ENCODE peak calls at places on chromosomes 1 and 21, in four cellular contexts. One of them, this sample, is unnamed.

GRCh38 chr1:115648717-115649691 is 7.2 kb downstream of the VANGL1 start:
- DNase-seq in stimulated activated effector memory CD8-positive, alpha-beta T cell treated with anti-CD3 and anti-CD28 coated beads, Interleukin-12 subunit alpha, Interleukin-12 subunit beta, amount 100 ng/mL, for 72 hours: peak; percentile 56
- DNase-seq in astrocyte of the spinal cord: peak; percentile 26
- DNase-seq in mucosa of descending colon: no peak
- DNase-seq in this sample: no peak

GRCh38 chr1:87523466-87523865 is 194.8 kb downstream of the LMO4 start:
- DNase-seq in stimulated activated effector memory CD8-positive, alpha-beta T cell treated with anti-CD3 and anti-CD28 coated beads, Interleukin-12 subunit alpha, Interleukin-12 subunit beta, amount 100 ng/mL, for 72 hours: no peak
- DNase-seq in mucosa of descending colon: no peak
- DNase-seq in astrocyte of the spinal cord: no peak
- DNase-seq in this sample: peak; percentile 46

GRCh38 chr1:107844009-107844408 is 121.0 kb downstream of the VAV3 start:
- DNase-seq in astrocyte of the spinal cord: no peak
- DNase-seq in stimulated activated effector memory CD8-positive, alpha-beta T cell treated with anti-CD3 and anti-CD28 coated beads, Interleukin-12 subunit alpha, Interleukin-12 subunit beta, amount 100 ng/mL, for 72 hours: peak; percentile 60
- DNase-seq in mucosa of descending colon: no peak
- DNase-seq in this sample: peak; percentile 35

GRCh38 chr21:36465481-36465880 is 14.4 kb downstream of the CLDN14 start:
- DNase-seq in mucosa of descending colon: no peak
- DNase-seq in stimulated activated effector memory CD8-positive, alpha-beta T cell treated with anti-CD3 and anti-CD28 coated beads, Interleukin-12 subunit alpha, Interleukin-12 subunit beta, amount 100 ng/mL, for 72 hours: no peak
- DNase-seq in astrocyte of the spinal cord: no peak
- DNase-seq in this sample: no peak

GRCh38 chr1:62725255-62725654 is 37.1 kb upstream of the DOCK7 start:
- DNase-seq in astrocyte of the spinal cord: peak; percentile 55
- DNase-seq in mucosa of descending colon: no peak
- DNase-seq in stimulated activated effector memory CD8-positive, alpha-beta T cell treated with anti-CD3 and anti-CD28 coated beads, Interleukin-12 subunit alpha, Interleukin-12 subunit beta, amount 100 ng/mL, for 72 hours: no peak
- DNase-seq in this sample: no peak

GRCh38 chr1:76294470-76295194 is 220.1 kb downstream of the ST6GALNAC3 start:
- DNase-seq in stimulated activated effector memory CD8-positive, alpha-beta T cell treated with anti-CD3 and anti-CD28 coated beads, Interleukin-12 subunit alpha, Interleukin-12 subunit beta, amount 100 ng/mL, for 72 hours: no peak
- DNase-seq in astrocyte of the spinal cord: no peak
- DNase-seq in mucosa of descending colon: no peak
- DNase-seq in this sample: no peak

GRCh38 chr1:78676347-78676982 is 26.8 kb downstream of the IFI44 start:
- DNase-seq in astrocyte of the spinal cord: peak; percentile 80
- DNase-seq in stimulated activated effector memory CD8-positive, alpha-beta T cell treated with anti-CD3 and anti-CD28 coated beads, Interleukin-12 subunit alpha, Interleukin-12 subunit beta, amount 100 ng/mL, for 72 hours: no peak
- DNase-seq in mucosa of descending colon: no peak
- DNase-seq in this sample: peak; percentile 25

GRCh38 chr1:118988186-118989005 is at the start of gene TBX15:
- DNase-seq in stimulated activated effector memory CD8-positive, alpha-beta T cell treated with anti-CD3 and anti-CD28 coated beads, Interleukin-12 subunit alpha, Interleukin-12 subunit beta, amount 100 ng/mL, for 72 hours: no peak
- DNase-seq in astrocyte of the spinal cord: peak; percentile 64
- DNase-seq in mucosa of descending colon: no peak
- DNase-seq in this sample: peak; percentile 65

GRCh38 chr1:17475729-17476128 is 36.3 kb upstream of the RCC2 start:
- DNase-seq in astrocyte of the spinal cord: no peak
- DNase-seq in mucosa of descending colon: no peak
- DNase-seq in stimulated activated effector memory CD8-positive, alpha-beta T cell treated with anti-CD3 and anti-CD28 coated beads, Interleukin-12 subunit alpha, Interleukin-12 subunit beta, amount 100 ng/mL, for 72 hours: no peak
- DNase-seq in this sample: no peak

GRCh38 chr1:31605908-31606427 is 11.5 kb upstream of the HCRTR1 start:
- DNase-seq in stimulated activated effector memory CD8-positive, alpha-beta T cell treated with anti-CD3 and anti-CD28 coated beads, Interleukin-12 subunit alpha, Interleukin-12 subunit beta, amount 100 ng/mL, for 72 hours: peak; percentile 76
- DNase-seq in mucosa of descending colon: no peak
- DNase-seq in astrocyte of the spinal cord: peak; percentile 45
- DNase-seq in this sample: no peak

GRCh38 chr1:51157411-51157810 is 55.4 kb downstream of the C1orf185 start:
- DNase-seq in astrocyte of the spinal cord: no peak
- DNase-seq in mucosa of descending colon: no peak
- DNase-seq in stimulated activated effector memory CD8-positive, alpha-beta T cell treated with anti-CD3 and anti-CD28 coated beads, Interleukin-12 subunit alpha, Interleukin-12 subunit beta, amount 100 ng/mL, for 72 hours: no peak
- DNase-seq in this sample: no peak

GRCh38 chr1:87221008-87221407 is 107.7 kb upstream of the LMO4 start:
- DNase-seq in stimulated activated effector memory CD8-positive, alpha-beta T cell treated with anti-CD3 and anti-CD28 coated beads, Interleukin-12 subunit alpha, Interleukin-12 subunit beta, amount 100 ng/mL, for 72 hours: no peak
- DNase-seq in astrocyte of the spinal cord: no peak
- DNase-seq in mucosa of descending colon: no peak
- DNase-seq in this sample: no peak

GRCh38 chr1:171897304-171897703 is 56.0 kb downstream of the DNM3 start:
- DNase-seq in mucosa of descending colon: no peak
- DNase-seq in stimulated activated effector memory CD8-positive, alpha-beta T cell treated with anti-CD3 and anti-CD28 coated beads, Interleukin-12 subunit alpha, Interleukin-12 subunit beta, amount 100 ng/mL, for 72 hours: no peak
- DNase-seq in astrocyte of the spinal cord: no peak
- DNase-seq in this sample: no peak

GRCh38 chr1:34884961-34885360 is 25.4 kb upstream of the SMIM12 start:
- DNase-seq in astrocyte of the spinal cord: no peak
- DNase-seq in mucosa of descending colon: no peak
- DNase-seq in stimulated activated effector memory CD8-positive, alpha-beta T cell treated with anti-CD3 and anti-CD28 coated beads, Interleukin-12 subunit alpha, Interleukin-12 subunit beta, amount 100 ng/mL, for 72 hours: no peak
- DNase-seq in this sample: no peak

GRCh38 chr1:207612762-207613161 is 32.2 kb upstream of the CR1L start:
- DNase-seq in stimulated activated effector memory CD8-positive, alpha-beta T cell treated with anti-CD3 and anti-CD28 coated beads, Interleukin-12 subunit alpha, Interleukin-12 subunit beta, amount 100 ng/mL, for 72 hours: no peak
- DNase-seq in mucosa of descending colon: no peak
- DNase-seq in astrocyte of the spinal cord: no peak
- DNase-seq in this sample: no peak

GRCh38 chr1:203796223-203796747 is 862 bp downstream of the ZBED6 start:
- DNase-seq in mucosa of descending colon: no peak
- DNase-seq in stimulated activated effector memory CD8-positive, alpha-beta T cell treated with anti-CD3 and anti-CD28 coated beads, Interleukin-12 subunit alpha, Interleukin-12 subunit beta, amount 100 ng/mL, for 72 hours: peak; percentile 73
- DNase-seq in astrocyte of the spinal cord: peak; percentile 43
- DNase-seq in this sample: peak; percentile 60

GRCh38 chr1:60596791-60597748 is 485.3 kb upstream of the NFIA start:
- DNase-seq in stimulated activated effector memory CD8-positive, alpha-beta T cell treated with anti-CD3 and anti-CD28 coated beads, Interleukin-12 subunit alpha, Interleukin-12 subunit beta, amount 100 ng/mL, for 72 hours: no peak
- DNase-seq in mucosa of descending colon: no peak
- DNase-seq in astrocyte of the spinal cord: peak; percentile 54
- DNase-seq in this sample: no peak

GRCh38 chr1:113041569-113042335 is 31.2 kb upstream of the LRIG2 start:
- DNase-seq in stimulated activated effector memory CD8-positive, alpha-beta T cell treated with anti-CD3 and anti-CD28 coated beads, Interleukin-12 subunit alpha, Interleukin-12 subunit beta, amount 100 ng/mL, for 72 hours: no peak
- DNase-seq in mucosa of descending colon: no peak
- DNase-seq in astrocyte of the spinal cord: no peak
- DNase-seq in this sample: no peak

GRCh38 chr1:235741294-235741693 is 91.7 kb upstream of the GNG4 start:
- DNase-seq in astrocyte of the spinal cord: peak; percentile 67
- DNase-seq in stimulated activated effector memory CD8-positive, alpha-beta T cell treated with anti-CD3 and anti-CD28 coated beads, Interleukin-12 subunit alpha, Interleukin-12 subunit beta, amount 100 ng/mL, for 72 hours: no peak
- DNase-seq in mucosa of descending colon: no peak
- DNase-seq in this sample: no peak

GRCh38 chr1:150159550-150159949 is 9.8 kb downstream of the PLEKHO1 start:
- DNase-seq in astrocyte of the spinal cord: no peak
- DNase-seq in stimulated activated effector memory CD8-positive, alpha-beta T cell treated with anti-CD3 and anti-CD28 coated beads, Interleukin-12 subunit alpha, Interleukin-12 subunit beta, amount 100 ng/mL, for 72 hours: no peak
- DNase-seq in mucosa of descending colon: no peak
- DNase-seq in this sample: no peak

GRCh38 chr21:30425826-30426225 is at the start of gene KRTAP13-3:
- DNase-seq in stimulated activated effector memory CD8-positive, alpha-beta T cell treated with anti-CD3 and anti-CD28 coated beads, Interleukin-12 subunit alpha, Interleukin-12 subunit beta, amount 100 ng/mL, for 72 hours: no peak
- DNase-seq in astrocyte of the spinal cord: no peak
- DNase-seq in mucosa of descending colon: no peak
- DNase-seq in this sample: no peak

GRCh38 chr21:27515676-27516075 is 548.8 kb upstream of the ADAMTS5 start:
- DNase-seq in mucosa of descending colon: no peak
- DNase-seq in astrocyte of the spinal cord: no peak
- DNase-seq in stimulated activated effector memory CD8-positive, alpha-beta T cell treated with anti-CD3 and anti-CD28 coated beads, Interleukin-12 subunit alpha, Interleukin-12 subunit beta, amount 100 ng/mL, for 72 hours: no peak
- DNase-seq in this sample: no peak

GRCh38 chr1:180898441-180899219 is 14.1 kb upstream of the KIAA1614 start:
- DNase-seq in mucosa of descending colon: no peak
- DNase-seq in stimulated activated effector memory CD8-positive, alpha-beta T cell treated with anti-CD3 and anti-CD28 coated beads, Interleukin-12 subunit alpha, Interleukin-12 subunit beta, amount 100 ng/mL, for 72 hours: no peak
- DNase-seq in astrocyte of the spinal cord: no peak
- DNase-seq in this sample: peak; percentile 59

GRCh38 chr1:181124206-181124825 is 35.8 kb downstream of the IER5 start:
- DNase-seq in stimulated activated effector memory CD8-positive, alpha-beta T cell treated with anti-CD3 and anti-CD28 coated beads, Interleukin-12 subunit alpha, Interleukin-12 subunit beta, amount 100 ng/mL, for 72 hours: no peak
- DNase-seq in mucosa of descending colon: no peak
- DNase-seq in astrocyte of the spinal cord: no peak
- DNase-seq in this sample: no peak

GRCh38 chr1:24322636-24323177 is 3.5 kb downstream of the GRHL3 start:
- DNase-seq in mucosa of descending colon: no peak
- DNase-seq in astrocyte of the spinal cord: no peak
- DNase-seq in stimulated activated effector memory CD8-positive, alpha-beta T cell treated with anti-CD3 and anti-CD28 coated beads, Interleukin-12 subunit alpha, Interleukin-12 subunit beta, amount 100 ng/mL, for 72 hours: no peak
- DNase-seq in this sample: no peak

GRCh38 chr1:211327341-211327921 is 798 bp downstream of the TRAF5 start:
- DNase-seq in astrocyte of the spinal cord: peak; percentile 56
- DNase-seq in mucosa of descending colon: peak; percentile 60
- DNase-seq in stimulated activated effector memory CD8-positive, alpha-beta T cell treated with anti-CD3 and anti-CD28 coated beads, Interleukin-12 subunit alpha, Interleukin-12 subunit beta, amount 100 ng/mL, for 72 hours: peak; percentile 73
- DNase-seq in this sample: peak; percentile 60

GRCh38 chr1:101241485-101242225 is 4.8 kb downstream of the S1PR1 start:
- DNase-seq in astrocyte of the spinal cord: no peak
- DNase-seq in mucosa of descending colon: no peak
- DNase-seq in stimulated activated effector memory CD8-positive, alpha-beta T cell treated with anti-CD3 and anti-CD28 coated beads, Interleukin-12 subunit alpha, Interleukin-12 subunit beta, amount 100 ng/mL, for 72 hours: no peak
- DNase-seq in this sample: no peak

GRCh38 chr1:106113851-106114250 is 942.6 kb upstream of the PRMT6 start:
- DNase-seq in stimulated activated effector memory CD8-positive, alpha-beta T cell treated with anti-CD3 and anti-CD28 coated beads, Interleukin-12 subunit alpha, Interleukin-12 subunit beta, amount 100 ng/mL, for 72 hours: no peak
- DNase-seq in astrocyte of the spinal cord: no peak
- DNase-seq in mucosa of descending colon: no peak
- DNase-seq in this sample: no peak

GRCh38 chr1:14705824-14706223 is 107.3 kb downstream of the KAZN start:
- DNase-seq in astrocyte of the spinal cord: no peak
- DNase-seq in mucosa of descending colon: no peak
- DNase-seq in stimulated activated effector memory CD8-positive, alpha-beta T cell treated with anti-CD3 and anti-CD28 coated beads, Interleukin-12 subunit alpha, Interleukin-12 subunit beta, amount 100 ng/mL, for 72 hours: no peak
- DNase-seq in this sample: no peak

This sample was measured in right cardiac atrium.